ENCODE peak calls at places on chromosomes 1 and 21, in four cellular contexts. J, N, I and W are unnamed samples.

GRCh38 chr1:153818876-153819275 is 43.7 kb downstream of the SLC27A3 start:
- DNase-seq in J (no peak), N (no peak), I (no peak), W (no peak)

GRCh38 chr1:176820292-176821056 is 344.0 kb downstream of the ASTN1 start:
- DNase-seq in J (no peak), N (no peak), I (no peak), W (no peak)

GRCh38 chr1:161044908-161045748 is 649 bp downstream of the USF1 start:
- DNase-seq in J (peak; percentile 79), N (peak; percentile 35), I (peak; percentile 33), W (peak; percentile 55)

GRCh38 chr1:107683198-107683657 is 281.8 kb downstream of the VAV3 start:
- DNase-seq in J (no peak), N (no peak), I (no peak), W (no peak)

GRCh38 chr1:232788235-232788872 is 16.9 kb upstream of the MAP10 start:
- DNase-seq in J (no peak), N (no peak), I (no peak), W (no peak)

GRCh38 chr1:63010898-63011660 is 227.1 kb downstream of the ATG4C start:
- DNase-seq in J (no peak), N (no peak), I (no peak), W (no peak)

GRCh38 chr1:86703696-86704455 is 500 bp upstream of the SH3GLB1 start:
- DNase-seq in J (peak; percentile 1), N (peak; percentile 17), I (peak; percentile 51), W (peak; percentile 4)

GRCh38 chr21:46060596-46061061 is 37.3 kb upstream of the COL6A2 start:
- DNase-seq in J (peak; percentile 99), N (no peak), I (no peak), W (no peak)

GRCh38 chr1:178941849-178942248 is 71.0 kb upstream of the ANGPTL1 start:
- DNase-seq in J (no peak), N (no peak), I (no peak), W (no peak)

GRCh38 chr21:17550671-17551308 is 37.9 kb downstream of the CXADR start:
- DNase-seq in J (no peak), N (no peak), I (no peak), W (no peak)

GRCh38 chr1:177505905-177506590 is 335.3 kb downstream of the BRINP2 start:
- DNase-seq in J (peak; percentile 42), N (no peak), I (no peak), W (no peak)

GRCh38 chr1:91173379-91173890 is 151.6 kb upstream of the ZNF644 start:
- DNase-seq in J (no peak), N (no peak), I (no peak), W (no peak)

GRCh38 chr1:67573481-67573880 is 111.5 kb upstream of the GADD45A start:
- DNase-seq in J (peak; percentile 37), N (no peak), I (no peak), W (no peak)